ENCODE peak calls at places on chromosomes 6 and 20, in ten cellular contexts. One of them, this sample, is unnamed.

GRCh38 chr20:1345030-1345755 is 16.3 kb upstream of the SDCBP2 start:
- DNase-seq in fibroblast of pulmonary artery: no peak
- DNase-seq in activated CD4-positive, alpha-beta T cell treated with anti-CD3 and anti-CD28 coated beads, Interleukin-2, amount 10 ng/mL, durations not matched to agents 7 days and 5 days: no peak
- DNase-seq in GM13977: no peak
- DNase-seq in tibial artery: no peak
- DNase-seq in NCI-H1694: no peak
- DNase-seq in lower lobe of right lung: no peak
- DNase-seq in stimulated activated CD4-positive, alpha-beta T cell treated with anti-CD3 and anti-CD28 coated beads, Interleukin-4, amount 100 ng/mL, for 48 hours: no peak
- DNase-seq in A549: no peak
- DNase-seq in D341Med: no peak
- DNase-seq in this sample: no peak

GRCh38 chr6:15331629-15332241 is 85.9 kb downstream of the JARID2 start:
- DNase-seq in fibroblast of pulmonary artery: no peak
- DNase-seq in activated CD4-positive, alpha-beta T cell treated with anti-CD3 and anti-CD28 coated beads, Interleukin-2, amount 10 ng/mL, durations not matched to agents 7 days and 5 days: no peak
- DNase-seq in GM13977: no peak
- DNase-seq in tibial artery: no peak
- DNase-seq in NCI-H1694: no peak
- DNase-seq in lower lobe of right lung: no peak
- DNase-seq in stimulated activated CD4-positive, alpha-beta T cell treated with anti-CD3 and anti-CD28 coated beads, Interleukin-4, amount 100 ng/mL, for 48 hours: no peak
- DNase-seq in A549: no peak
- DNase-seq in D341Med: no peak
- DNase-seq in this sample: no peak

GRCh38 chr6:163419413-163420314 is 5.1 kb downstream of the QKI start:
- DNase-seq in fibroblast of pulmonary artery: peak; percentile 45
- DNase-seq in activated CD4-positive, alpha-beta T cell treated with anti-CD3 and anti-CD28 coated beads, Interleukin-2, amount 10 ng/mL, durations not matched to agents 7 days and 5 days: no peak
- DNase-seq in GM13977: no peak
- DNase-seq in tibial artery: no peak
- DNase-seq in NCI-H1694: no peak
- DNase-seq in lower lobe of right lung: no peak
- DNase-seq in stimulated activated CD4-positive, alpha-beta T cell treated with anti-CD3 and anti-CD28 coated beads, Interleukin-4, amount 100 ng/mL, for 48 hours: no peak
- DNase-seq in A549: no peak
- DNase-seq in D341Med: no peak
- DNase-seq in this sample: no peak

GRCh38 chr6:161429921-161430490 is 156.1 kb upstream of the AGPAT4 start:
- DNase-seq in fibroblast of pulmonary artery: peak; percentile 43
- DNase-seq in activated CD4-positive, alpha-beta T cell treated with anti-CD3 and anti-CD28 coated beads, Interleukin-2, amount 10 ng/mL, durations not matched to agents 7 days and 5 days: no peak
- DNase-seq in GM13977: no peak
- DNase-seq in tibial artery: no peak
- DNase-seq in NCI-H1694: no peak
- DNase-seq in lower lobe of right lung: no peak
- DNase-seq in stimulated activated CD4-positive, alpha-beta T cell treated with anti-CD3 and anti-CD28 coated beads, Interleukin-4, amount 100 ng/mL, for 48 hours: no peak
- DNase-seq in A549: peak; percentile 27
- DNase-seq in D341Med: no peak
- DNase-seq in this sample: no peak

GRCh38 chr6:133921249-133921859 is 31.7 kb upstream of the TBPL1 start:
- DNase-seq in fibroblast of pulmonary artery: peak; percentile 88
- DNase-seq in activated CD4-positive, alpha-beta T cell treated with anti-CD3 and anti-CD28 coated beads, Interleukin-2, amount 10 ng/mL, durations not matched to agents 7 days and 5 days: peak; percentile 80
- DNase-seq in GM13977: peak; percentile 64
- DNase-seq in tibial artery: peak; percentile 92
- DNase-seq in NCI-H1694: peak; percentile 80
- DNase-seq in lower lobe of right lung: peak; percentile 72
- DNase-seq in stimulated activated CD4-positive, alpha-beta T cell treated with anti-CD3 and anti-CD28 coated beads, Interleukin-4, amount 100 ng/mL, for 48 hours: peak; percentile 68
- DNase-seq in A549: peak; percentile 78
- DNase-seq in D341Med: peak; percentile 74
- DNase-seq in this sample: peak; percentile 73

GRCh38 chr6:162898011-162898410 is 170.2 kb downstream of the PACRG start:
- DNase-seq in fibroblast of pulmonary artery: no peak
- DNase-seq in activated CD4-positive, alpha-beta T cell treated with anti-CD3 and anti-CD28 coated beads, Interleukin-2, amount 10 ng/mL, durations not matched to agents 7 days and 5 days: no peak
- DNase-seq in GM13977: no peak
- DNase-seq in tibial artery: no peak
- DNase-seq in NCI-H1694: no peak
- DNase-seq in lower lobe of right lung: no peak
- DNase-seq in stimulated activated CD4-positive, alpha-beta T cell treated with anti-CD3 and anti-CD28 coated beads, Interleukin-4, amount 100 ng/mL, for 48 hours: no peak
- DNase-seq in A549: no peak
- DNase-seq in D341Med: no peak
- DNase-seq in this sample: no peak

GRCh38 chr6:7252390-7252789 is 60.6 kb downstream of the SSR1 start:
- DNase-seq in fibroblast of pulmonary artery: no peak
- DNase-seq in activated CD4-positive, alpha-beta T cell treated with anti-CD3 and anti-CD28 coated beads, Interleukin-2, amount 10 ng/mL, durations not matched to agents 7 days and 5 days: no peak
- DNase-seq in GM13977: no peak
- DNase-seq in tibial artery: peak; percentile 53
- DNase-seq in NCI-H1694: no peak
- DNase-seq in lower lobe of right lung: peak; percentile 28
- DNase-seq in stimulated activated CD4-positive, alpha-beta T cell treated with anti-CD3 and anti-CD28 coated beads, Interleukin-4, amount 100 ng/mL, for 48 hours: no peak
- DNase-seq in A549: no peak
- DNase-seq in D341Med: no peak
- DNase-seq in this sample: no peak

GRCh38 chr20:43567477-43567876 is 8.7 kb downstream of the SGK2 start:
- DNase-seq in fibroblast of pulmonary artery: no peak
- DNase-seq in activated CD4-positive, alpha-beta T cell treated with anti-CD3 and anti-CD28 coated beads, Interleukin-2, amount 10 ng/mL, durations not matched to agents 7 days and 5 days: no peak
- DNase-seq in GM13977: no peak
- DNase-seq in tibial artery: no peak
- DNase-seq in NCI-H1694: no peak
- DNase-seq in lower lobe of right lung: no peak
- DNase-seq in stimulated activated CD4-positive, alpha-beta T cell treated with anti-CD3 and anti-CD28 coated beads, Interleukin-4, amount 100 ng/mL, for 48 hours: no peak
- DNase-seq in A549: no peak
- DNase-seq in D341Med: no peak
- DNase-seq in this sample: no peak

GRCh38 chr6:31495580-31495979 is 2.4 kb upstream of the MICB start:
- DNase-seq in fibroblast of pulmonary artery: peak; percentile 72
- DNase-seq in activated CD4-positive, alpha-beta T cell treated with anti-CD3 and anti-CD28 coated beads, Interleukin-2, amount 10 ng/mL, durations not matched to agents 7 days and 5 days: no peak
- DNase-seq in GM13977: no peak
- DNase-seq in tibial artery: no peak
- DNase-seq in NCI-H1694: no peak
- DNase-seq in lower lobe of right lung: no peak
- DNase-seq in stimulated activated CD4-positive, alpha-beta T cell treated with anti-CD3 and anti-CD28 coated beads, Interleukin-4, amount 100 ng/mL, for 48 hours: no peak
- DNase-seq in A549: no peak
- DNase-seq in D341Med: no peak
- DNase-seq in this sample: no peak

GRCh38 chr6:84581494-84582259 is 182.7 kb downstream of the TBX18 start:
- DNase-seq in fibroblast of pulmonary artery: peak; percentile 67
- DNase-seq in activated CD4-positive, alpha-beta T cell treated with anti-CD3 and anti-CD28 coated beads, Interleukin-2, amount 10 ng/mL, durations not matched to agents 7 days and 5 days: no peak
- DNase-seq in GM13977: no peak
- DNase-seq in tibial artery: no peak
- DNase-seq in NCI-H1694: no peak
- DNase-seq in lower lobe of right lung: no peak
- DNase-seq in stimulated activated CD4-positive, alpha-beta T cell treated with anti-CD3 and anti-CD28 coated beads, Interleukin-4, amount 100 ng/mL, for 48 hours: no peak
- DNase-seq in A549: no peak
- DNase-seq in D341Med: no peak
- DNase-seq in this sample: no peak

GRCh38 chr6:168964138-168964892 is 289.3 kb downstream of the THBS2 start:
- DNase-seq in fibroblast of pulmonary artery: peak; percentile 26
- DNase-seq in activated CD4-positive, alpha-beta T cell treated with anti-CD3 and anti-CD28 coated beads, Interleukin-2, amount 10 ng/mL, durations not matched to agents 7 days and 5 days: no peak
- DNase-seq in GM13977: no peak
- DNase-seq in tibial artery: no peak
- DNase-seq in NCI-H1694: no peak
- DNase-seq in lower lobe of right lung: no peak
- DNase-seq in stimulated activated CD4-positive, alpha-beta T cell treated with anti-CD3 and anti-CD28 coated beads, Interleukin-4, amount 100 ng/mL, for 48 hours: no peak
- DNase-seq in A549: no peak
- DNase-seq in D341Med: no peak
- DNase-seq in this sample: no peak

GRCh38 chr6:14165091-14165490 is 47.5 kb downstream of the CD83 start:
- DNase-seq in fibroblast of pulmonary artery: peak; percentile 76
- DNase-seq in activated CD4-positive, alpha-beta T cell treated with anti-CD3 and anti-CD28 coated beads, Interleukin-2, amount 10 ng/mL, durations not matched to agents 7 days and 5 days: no peak
- DNase-seq in GM13977: no peak
- DNase-seq in tibial artery: no peak
- DNase-seq in NCI-H1694: no peak
- DNase-seq in lower lobe of right lung: no peak
- DNase-seq in stimulated activated CD4-positive, alpha-beta T cell treated with anti-CD3 and anti-CD28 coated beads, Interleukin-4, amount 100 ng/mL, for 48 hours: no peak
- DNase-seq in A549: no peak
- DNase-seq in D341Med: no peak
- DNase-seq in this sample: no peak

GRCh38 chr20:44532248-44532980 is 10.5 kb upstream of the SERINC3 start:
- DNase-seq in fibroblast of pulmonary artery: no peak
- DNase-seq in activated CD4-positive, alpha-beta T cell treated with anti-CD3 and anti-CD28 coated beads, Interleukin-2, amount 10 ng/mL, durations not matched to agents 7 days and 5 days: no peak
- DNase-seq in GM13977: no peak
- DNase-seq in tibial artery: peak; percentile 27
- DNase-seq in NCI-H1694: no peak
- DNase-seq in lower lobe of right lung: no peak
- DNase-seq in stimulated activated CD4-positive, alpha-beta T cell treated with anti-CD3 and anti-CD28 coated beads, Interleukin-4, amount 100 ng/mL, for 48 hours: no peak
- DNase-seq in A549: no peak
- DNase-seq in D341Med: no peak
- DNase-seq in this sample: no peak

GRCh38 chr6:28764014-28764723 is 159.6 kb downstream of the TRIM27 start:
- DNase-seq in fibroblast of pulmonary artery: no peak
- DNase-seq in activated CD4-positive, alpha-beta T cell treated with anti-CD3 and anti-CD28 coated beads, Interleukin-2, amount 10 ng/mL, durations not matched to agents 7 days and 5 days: no peak
- DNase-seq in GM13977: no peak
- DNase-seq in tibial artery: no peak
- DNase-seq in NCI-H1694: no peak
- DNase-seq in lower lobe of right lung: no peak
- DNase-seq in stimulated activated CD4-positive, alpha-beta T cell treated with anti-CD3 and anti-CD28 coated beads, Interleukin-4, amount 100 ng/mL, for 48 hours: no peak
- DNase-seq in A549: peak; percentile 57
- DNase-seq in D341Med: no peak
- DNase-seq in this sample: no peak

GRCh38 chr6:84193140-84193708 is 34.2 kb downstream of the CEP162 start:
- DNase-seq in fibroblast of pulmonary artery: peak; percentile 49
- DNase-seq in activated CD4-positive, alpha-beta T cell treated with anti-CD3 and anti-CD28 coated beads, Interleukin-2, amount 10 ng/mL, durations not matched to agents 7 days and 5 days: no peak
- DNase-seq in GM13977: no peak
- DNase-seq in tibial artery: no peak
- DNase-seq in NCI-H1694: no peak
- DNase-seq in lower lobe of right lung: no peak
- DNase-seq in stimulated activated CD4-positive, alpha-beta T cell treated with anti-CD3 and anti-CD28 coated beads, Interleukin-4, amount 100 ng/mL, for 48 hours: no peak
- DNase-seq in A549: peak; percentile 10
- DNase-seq in D341Med: no peak
- DNase-seq in this sample: no peak

GRCh38 chr6:106510090-106510970 is 119.0 kb downstream of the RTN4IP1 start:
- DNase-seq in fibroblast of pulmonary artery: peak; percentile 47
- DNase-seq in activated CD4-positive, alpha-beta T cell treated with anti-CD3 and anti-CD28 coated beads, Interleukin-2, amount 10 ng/mL, durations not matched to agents 7 days and 5 days: peak; percentile 83
- DNase-seq in GM13977: peak; percentile 75
- DNase-seq in tibial artery: peak; percentile 37
- DNase-seq in NCI-H1694: no peak
- DNase-seq in lower lobe of right lung: peak; percentile 89
- DNase-seq in stimulated activated CD4-positive, alpha-beta T cell treated with anti-CD3 and anti-CD28 coated beads, Interleukin-4, amount 100 ng/mL, for 48 hours: peak; percentile 65
- DNase-seq in A549: peak; percentile 48
- DNase-seq in D341Med: peak; percentile 70
- DNase-seq in this sample: peak; percentile 40

GRCh38 chr6:36858407-36858981 is 16.1 kb downstream of the PPIL1 start:
- DNase-seq in fibroblast of pulmonary artery: peak; percentile 87
- DNase-seq in activated CD4-positive, alpha-beta T cell treated with anti-CD3 and anti-CD28 coated beads, Interleukin-2, amount 10 ng/mL, durations not matched to agents 7 days and 5 days: no peak
- DNase-seq in GM13977: no peak
- DNase-seq in tibial artery: no peak
- DNase-seq in NCI-H1694: no peak
- DNase-seq in lower lobe of right lung: no peak
- DNase-seq in stimulated activated CD4-positive, alpha-beta T cell treated with anti-CD3 and anti-CD28 coated beads, Interleukin-4, amount 100 ng/mL, for 48 hours: no peak
- DNase-seq in A549: no peak
- DNase-seq in D341Med: peak; percentile 10
- DNase-seq in this sample: peak; percentile 46

GRCh38 chr6:54958446-54958845 is 111.9 kb downstream of the FAM83B start:
- DNase-seq in fibroblast of pulmonary artery: no peak
- DNase-seq in activated CD4-positive, alpha-beta T cell treated with anti-CD3 and anti-CD28 coated beads, Interleukin-2, amount 10 ng/mL, durations not matched to agents 7 days and 5 days: no peak
- DNase-seq in GM13977: no peak
- DNase-seq in tibial artery: no peak
- DNase-seq in NCI-H1694: no peak
- DNase-seq in lower lobe of right lung: no peak
- DNase-seq in stimulated activated CD4-positive, alpha-beta T cell treated with anti-CD3 and anti-CD28 coated beads, Interleukin-4, amount 100 ng/mL, for 48 hours: no peak
- DNase-seq in A549: no peak
- DNase-seq in D341Med: no peak
- DNase-seq in this sample: no peak

GRCh38 chr20:4972506-4973251 is 28.6 kb downstream of the SLC23A2 start:
- DNase-seq in fibroblast of pulmonary artery: no peak
- DNase-seq in activated CD4-positive, alpha-beta T cell treated with anti-CD3 and anti-CD28 coated beads, Interleukin-2, amount 10 ng/mL, durations not matched to agents 7 days and 5 days: no peak
- DNase-seq in GM13977: no peak
- DNase-seq in tibial artery: no peak
- DNase-seq in NCI-H1694: no peak
- DNase-seq in lower lobe of right lung: no peak
- DNase-seq in stimulated activated CD4-positive, alpha-beta T cell treated with anti-CD3 and anti-CD28 coated beads, Interleukin-4, amount 100 ng/mL, for 48 hours: no peak
- DNase-seq in A549: peak; percentile 48
- DNase-seq in D341Med: no peak
- DNase-seq in this sample: no peak

GRCh38 chr6:166307082-166307980 is 861 bp downstream of the PRR18 start:
- DNase-seq in fibroblast of pulmonary artery: no peak
- DNase-seq in activated CD4-positive, alpha-beta T cell treated with anti-CD3 and anti-CD28 coated beads, Interleukin-2, amount 10 ng/mL, durations not matched to agents 7 days and 5 days: no peak
- DNase-seq in GM13977: peak; percentile 58
- DNase-seq in tibial artery: no peak
- DNase-seq in NCI-H1694: no peak
- DNase-seq in lower lobe of right lung: no peak
- DNase-seq in stimulated activated CD4-positive, alpha-beta T cell treated with anti-CD3 and anti-CD28 coated beads, Interleukin-4, amount 100 ng/mL, for 48 hours: no peak
- DNase-seq in A549: no peak
- DNase-seq in D341Med: peak; percentile 59
- DNase-seq in this sample: no peak

GRCh38 chr20:41169791-41170351 is 32.5 kb downstream of the PLCG1 start:
- DNase-seq in fibroblast of pulmonary artery: peak; percentile 55
- DNase-seq in activated CD4-positive, alpha-beta T cell treated with anti-CD3 and anti-CD28 coated beads, Interleukin-2, amount 10 ng/mL, durations not matched to agents 7 days and 5 days: no peak
- DNase-seq in GM13977: no peak
- DNase-seq in tibial artery: peak; percentile 19
- DNase-seq in NCI-H1694: no peak
- DNase-seq in lower lobe of right lung: no peak
- DNase-seq in stimulated activated CD4-positive, alpha-beta T cell treated with anti-CD3 and anti-CD28 coated beads, Interleukin-4, amount 100 ng/mL, for 48 hours: no peak
- DNase-seq in A549: no peak
- DNase-seq in D341Med: no peak
- DNase-seq in this sample: no peak

GRCh38 chr6:45566882-45567281 is 189.1 kb upstream of the SUPT3H start:
- DNase-seq in fibroblast of pulmonary artery: peak; percentile 58
- DNase-seq in activated CD4-positive, alpha-beta T cell treated with anti-CD3 and anti-CD28 coated beads, Interleukin-2, amount 10 ng/mL, durations not matched to agents 7 days and 5 days: no peak
- DNase-seq in GM13977: no peak
- DNase-seq in tibial artery: no peak
- DNase-seq in NCI-H1694: no peak
- DNase-seq in lower lobe of right lung: no peak
- DNase-seq in stimulated activated CD4-positive, alpha-beta T cell treated with anti-CD3 and anti-CD28 coated beads, Interleukin-4, amount 100 ng/mL, for 48 hours: no peak
- DNase-seq in A549: no peak
- DNase-seq in D341Med: no peak
- DNase-seq in this sample: peak; percentile 52

GRCh38 chr6:35725721-35726438 is 11.0 kb upstream of the ARMC12 start:
- DNase-seq in fibroblast of pulmonary artery: peak; percentile 87
- DNase-seq in activated CD4-positive, alpha-beta T cell treated with anti-CD3 and anti-CD28 coated beads, Interleukin-2, amount 10 ng/mL, durations not matched to agents 7 days and 5 days: no peak
- DNase-seq in GM13977: no peak
- DNase-seq in tibial artery: peak; percentile 86
- DNase-seq in NCI-H1694: no peak
- DNase-seq in lower lobe of right lung: peak; percentile 82
- DNase-seq in stimulated activated CD4-positive, alpha-beta T cell treated with anti-CD3 and anti-CD28 coated beads, Interleukin-4, amount 100 ng/mL, for 48 hours: no peak
- DNase-seq in A549: peak; percentile 36
- DNase-seq in D341Med: peak; percentile 31
- DNase-seq in this sample: peak; percentile 65

This sample was measured in HepG2.